ENCODE peak calls at places on chromosome 4, in seven cellular contexts. One of them, this sample, is unnamed.

GRCh38 chr4:21593268-21594002 is 355.1 kb downstream of the KCNIP4 start:
- DNase-seq in central memory CD4-positive, alpha-beta T cell: no peak
- DNase-seq in cardiac fibroblast: no peak
- DNase-seq in activated T-cell treated with anti-CD3 and anti-CD28 coated beads, Interleukin-2, amount 50 U/mL, for 72 hours: no peak
- DNase-seq in neural progenitor cell: no peak
- DNase-seq in mesenchymal stem cell: no peak
- DNase-seq in activated T-helper 1 cell treated with Interleukin-2 at 50 U/mL for 16 hours: no peak
- DNase-seq in this sample: no peak

GRCh38 chr4:169620846-169621228 is 459 bp downstream of the CLCN3 start:
- DNase-seq in central memory CD4-positive, alpha-beta T cell: no peak
- DNase-seq in cardiac fibroblast: peak
- DNase-seq in activated T-cell treated with anti-CD3 and anti-CD28 coated beads, Interleukin-2, amount 50 U/mL, for 72 hours: peak
- DNase-seq in neural progenitor cell: peak
- DNase-seq in mesenchymal stem cell: peak
- DNase-seq in activated T-helper 1 cell treated with Interleukin-2 at 50 U/mL for 16 hours: no peak
- DNase-seq in this sample: peak

GRCh38 chr4:25928320-25928955 is 14.4 kb downstream of the SMIM20 start:
- DNase-seq in central memory CD4-positive, alpha-beta T cell: no peak
- DNase-seq in cardiac fibroblast: no peak
- DNase-seq in activated T-cell treated with anti-CD3 and anti-CD28 coated beads, Interleukin-2, amount 50 U/mL, for 72 hours: no peak
- DNase-seq in neural progenitor cell: no peak
- DNase-seq in mesenchymal stem cell: no peak
- DNase-seq in activated T-helper 1 cell treated with Interleukin-2 at 50 U/mL for 16 hours: no peak
- DNase-seq in this sample: no peak

GRCh38 chr4:98293089-98293887 is 32.1 kb downstream of the RAP1GDS1 start:
- DNase-seq in central memory CD4-positive, alpha-beta T cell: no peak
- DNase-seq in cardiac fibroblast: peak
- DNase-seq in activated T-cell treated with anti-CD3 and anti-CD28 coated beads, Interleukin-2, amount 50 U/mL, for 72 hours: peak
- DNase-seq in neural progenitor cell: no peak
- DNase-seq in mesenchymal stem cell: no peak
- DNase-seq in activated T-helper 1 cell treated with Interleukin-2 at 50 U/mL for 16 hours: no peak
- DNase-seq in this sample: no peak

GRCh38 chr4:158667651-158668198 is 4.0 kb downstream of the C4orf46 start:
- DNase-seq in central memory CD4-positive, alpha-beta T cell: peak
- DNase-seq in cardiac fibroblast: peak
- DNase-seq in activated T-cell treated with anti-CD3 and anti-CD28 coated beads, Interleukin-2, amount 50 U/mL, for 72 hours: peak
- DNase-seq in neural progenitor cell: no peak
- DNase-seq in mesenchymal stem cell: peak
- DNase-seq in activated T-helper 1 cell treated with Interleukin-2 at 50 U/mL for 16 hours: no peak
- DNase-seq in this sample: peak

GRCh38 chr4:31647776-31648175 is 927.6 kb downstream of the PCDH7 start:
- DNase-seq in central memory CD4-positive, alpha-beta T cell: no peak
- DNase-seq in cardiac fibroblast: no peak
- DNase-seq in activated T-cell treated with anti-CD3 and anti-CD28 coated beads, Interleukin-2, amount 50 U/mL, for 72 hours: no peak
- DNase-seq in neural progenitor cell: no peak
- DNase-seq in mesenchymal stem cell: no peak
- DNase-seq in activated T-helper 1 cell treated with Interleukin-2 at 50 U/mL for 16 hours: no peak
- DNase-seq in this sample: no peak

GRCh38 chr4:61373901-61374611 is 173.9 kb downstream of the ADGRL3 start:
- DNase-seq in central memory CD4-positive, alpha-beta T cell: no peak
- DNase-seq in cardiac fibroblast: peak
- DNase-seq in activated T-cell treated with anti-CD3 and anti-CD28 coated beads, Interleukin-2, amount 50 U/mL, for 72 hours: no peak
- DNase-seq in neural progenitor cell: no peak
- DNase-seq in mesenchymal stem cell: peak
- DNase-seq in activated T-helper 1 cell treated with Interleukin-2 at 50 U/mL for 16 hours: no peak
- DNase-seq in this sample: no peak

GRCh38 chr4:80134936-80135701 is 62.1 kb upstream of the ANTXR2 start:
- DNase-seq in central memory CD4-positive, alpha-beta T cell: no peak
- DNase-seq in cardiac fibroblast: no peak
- DNase-seq in activated T-cell treated with anti-CD3 and anti-CD28 coated beads, Interleukin-2, amount 50 U/mL, for 72 hours: no peak
- DNase-seq in neural progenitor cell: no peak
- DNase-seq in mesenchymal stem cell: no peak
- DNase-seq in activated T-helper 1 cell treated with Interleukin-2 at 50 U/mL for 16 hours: no peak
- DNase-seq in this sample: peak

GRCh38 chr4:124804584-124804983 is 92.1 kb upstream of the ANKRD50 start:
- DNase-seq in central memory CD4-positive, alpha-beta T cell: no peak
- DNase-seq in cardiac fibroblast: no peak
- DNase-seq in activated T-cell treated with anti-CD3 and anti-CD28 coated beads, Interleukin-2, amount 50 U/mL, for 72 hours: no peak
- DNase-seq in neural progenitor cell: no peak
- DNase-seq in mesenchymal stem cell: peak
- DNase-seq in activated T-helper 1 cell treated with Interleukin-2 at 50 U/mL for 16 hours: no peak
- DNase-seq in this sample: no peak

GRCh38 chr4:120071192-120071795 is 4.6 kb upstream of the MAD2L1 start:
- DNase-seq in central memory CD4-positive, alpha-beta T cell: peak
- DNase-seq in cardiac fibroblast: peak
- DNase-seq in activated T-cell treated with anti-CD3 and anti-CD28 coated beads, Interleukin-2, amount 50 U/mL, for 72 hours: peak
- DNase-seq in neural progenitor cell: peak
- DNase-seq in mesenchymal stem cell: peak
- DNase-seq in activated T-helper 1 cell treated with Interleukin-2 at 50 U/mL for 16 hours: no peak
- DNase-seq in this sample: peak

GRCh38 chr4:185513489-185514181 is 21.7 kb downstream of the PDLIM3 start:
- DNase-seq in central memory CD4-positive, alpha-beta T cell: peak
- DNase-seq in cardiac fibroblast: peak
- DNase-seq in activated T-cell treated with anti-CD3 and anti-CD28 coated beads, Interleukin-2, amount 50 U/mL, for 72 hours: no peak
- DNase-seq in neural progenitor cell: no peak
- DNase-seq in mesenchymal stem cell: peak
- DNase-seq in activated T-helper 1 cell treated with Interleukin-2 at 50 U/mL for 16 hours: no peak
- DNase-seq in this sample: peak

GRCh38 chr4:146333187-146333894 is 119.0 kb downstream of the REELD1 start:
- DNase-seq in central memory CD4-positive, alpha-beta T cell: no peak
- DNase-seq in cardiac fibroblast: peak
- DNase-seq in activated T-cell treated with anti-CD3 and anti-CD28 coated beads, Interleukin-2, amount 50 U/mL, for 72 hours: peak
- DNase-seq in neural progenitor cell: no peak
- DNase-seq in mesenchymal stem cell: peak
- DNase-seq in activated T-helper 1 cell treated with Interleukin-2 at 50 U/mL for 16 hours: no peak
- DNase-seq in this sample: no peak

GRCh38 chr4:153318696-153319320 is 25.7 kb upstream of the MND1 start:
- DNase-seq in central memory CD4-positive, alpha-beta T cell: peak
- DNase-seq in cardiac fibroblast: peak
- DNase-seq in activated T-cell treated with anti-CD3 and anti-CD28 coated beads, Interleukin-2, amount 50 U/mL, for 72 hours: no peak
- DNase-seq in neural progenitor cell: peak
- DNase-seq in mesenchymal stem cell: peak
- DNase-seq in activated T-helper 1 cell treated with Interleukin-2 at 50 U/mL for 16 hours: no peak
- DNase-seq in this sample: peak

GRCh38 chr4:136650541-136651277 is 881.6 kb downstream of the PCDH18 start:
- DNase-seq in central memory CD4-positive, alpha-beta T cell: no peak
- DNase-seq in cardiac fibroblast: peak
- DNase-seq in activated T-cell treated with anti-CD3 and anti-CD28 coated beads, Interleukin-2, amount 50 U/mL, for 72 hours: no peak
- DNase-seq in neural progenitor cell: no peak
- DNase-seq in mesenchymal stem cell: peak
- DNase-seq in activated T-helper 1 cell treated with Interleukin-2 at 50 U/mL for 16 hours: no peak
- DNase-seq in this sample: peak

GRCh38 chr4:117545042-117545441 is 459.7 kb upstream of the TRAM1L1 start:
- DNase-seq in central memory CD4-positive, alpha-beta T cell: no peak
- DNase-seq in cardiac fibroblast: no peak
- DNase-seq in activated T-cell treated with anti-CD3 and anti-CD28 coated beads, Interleukin-2, amount 50 U/mL, for 72 hours: no peak
- DNase-seq in neural progenitor cell: no peak
- DNase-seq in mesenchymal stem cell: no peak
- DNase-seq in activated T-helper 1 cell treated with Interleukin-2 at 50 U/mL for 16 hours: no peak
- DNase-seq in this sample: no peak

GRCh38 chr4:144985536-144985935 is 112.5 kb downstream of the ANAPC10 start:
- DNase-seq in central memory CD4-positive, alpha-beta T cell: no peak
- DNase-seq in cardiac fibroblast: no peak
- DNase-seq in activated T-cell treated with anti-CD3 and anti-CD28 coated beads, Interleukin-2, amount 50 U/mL, for 72 hours: no peak
- DNase-seq in neural progenitor cell: no peak
- DNase-seq in mesenchymal stem cell: no peak
- DNase-seq in activated T-helper 1 cell treated with Interleukin-2 at 50 U/mL for 16 hours: no peak
- DNase-seq in this sample: no peak

GRCh38 chr4:14180983-14181601 is 553.6 kb upstream of the BOD1L1 start:
- DNase-seq in central memory CD4-positive, alpha-beta T cell: no peak
- DNase-seq in cardiac fibroblast: peak
- DNase-seq in activated T-cell treated with anti-CD3 and anti-CD28 coated beads, Interleukin-2, amount 50 U/mL, for 72 hours: no peak
- DNase-seq in neural progenitor cell: no peak
- DNase-seq in mesenchymal stem cell: no peak
- DNase-seq in activated T-helper 1 cell treated with Interleukin-2 at 50 U/mL for 16 hours: no peak
- DNase-seq in this sample: peak

GRCh38 chr4:3669553-3669949 is 96.6 kb upstream of the ADRA2C start:
- DNase-seq in central memory CD4-positive, alpha-beta T cell: no peak
- DNase-seq in cardiac fibroblast: no peak
- DNase-seq in activated T-cell treated with anti-CD3 and anti-CD28 coated beads, Interleukin-2, amount 50 U/mL, for 72 hours: no peak
- DNase-seq in neural progenitor cell: no peak
- DNase-seq in mesenchymal stem cell: no peak
- DNase-seq in activated T-helper 1 cell treated with Interleukin-2 at 50 U/mL for 16 hours: no peak
- DNase-seq in this sample: no peak

GRCh38 chr4:188002751-188003150 is 7.2 kb downstream of the ZFP42 start:
- DNase-seq in central memory CD4-positive, alpha-beta T cell: no peak
- DNase-seq in cardiac fibroblast: no peak
- DNase-seq in activated T-cell treated with anti-CD3 and anti-CD28 coated beads, Interleukin-2, amount 50 U/mL, for 72 hours: no peak
- DNase-seq in neural progenitor cell: no peak
- DNase-seq in mesenchymal stem cell: no peak
- DNase-seq in activated T-helper 1 cell treated with Interleukin-2 at 50 U/mL for 16 hours: no peak
- DNase-seq in this sample: no peak

GRCh38 chr4:140004580-140005314 is 149.2 kb downstream of the MAML3 start:
- DNase-seq in central memory CD4-positive, alpha-beta T cell: no peak
- DNase-seq in cardiac fibroblast: peak
- DNase-seq in activated T-cell treated with anti-CD3 and anti-CD28 coated beads, Interleukin-2, amount 50 U/mL, for 72 hours: no peak
- DNase-seq in neural progenitor cell: peak
- DNase-seq in mesenchymal stem cell: peak
- DNase-seq in activated T-helper 1 cell treated with Interleukin-2 at 50 U/mL for 16 hours: no peak
- DNase-seq in this sample: peak

GRCh38 chr4:113222006-113222405 is 172.6 kb downstream of the ANK2 start:
- DNase-seq in central memory CD4-positive, alpha-beta T cell: no peak
- DNase-seq in cardiac fibroblast: peak
- DNase-seq in activated T-cell treated with anti-CD3 and anti-CD28 coated beads, Interleukin-2, amount 50 U/mL, for 72 hours: no peak
- DNase-seq in neural progenitor cell: no peak
- DNase-seq in mesenchymal stem cell: peak
- DNase-seq in activated T-helper 1 cell treated with Interleukin-2 at 50 U/mL for 16 hours: no peak
- DNase-seq in this sample: no peak

GRCh38 chr4:76434901-76435688 is at the start of gene SHROOM3:
- DNase-seq in central memory CD4-positive, alpha-beta T cell: no peak
- DNase-seq in cardiac fibroblast: no peak
- DNase-seq in activated T-cell treated with anti-CD3 and anti-CD28 coated beads, Interleukin-2, amount 50 U/mL, for 72 hours: no peak
- DNase-seq in neural progenitor cell: peak
- DNase-seq in mesenchymal stem cell: peak
- DNase-seq in activated T-helper 1 cell treated with Interleukin-2 at 50 U/mL for 16 hours: no peak
- DNase-seq in this sample: no peak

GRCh38 chr4:3243066-3243775 is 5.7 kb upstream of the MSANTD1 start:
- DNase-seq in central memory CD4-positive, alpha-beta T cell: no peak
- DNase-seq in cardiac fibroblast: no peak
- DNase-seq in activated T-cell treated with anti-CD3 and anti-CD28 coated beads, Interleukin-2, amount 50 U/mL, for 72 hours: no peak
- DNase-seq in neural progenitor cell: no peak
- DNase-seq in mesenchymal stem cell: no peak
- DNase-seq in activated T-helper 1 cell treated with Interleukin-2 at 50 U/mL for 16 hours: no peak
- DNase-seq in this sample: no peak

GRCh38 chr4:94962484-94962883 is 204.7 kb downstream of the BMPR1B start:
- DNase-seq in central memory CD4-positive, alpha-beta T cell: no peak
- DNase-seq in cardiac fibroblast: no peak
- DNase-seq in activated T-cell treated with anti-CD3 and anti-CD28 coated beads, Interleukin-2, amount 50 U/mL, for 72 hours: no peak
- DNase-seq in neural progenitor cell: no peak
- DNase-seq in mesenchymal stem cell: no peak
- DNase-seq in activated T-helper 1 cell treated with Interleukin-2 at 50 U/mL for 16 hours: no peak
- DNase-seq in this sample: no peak

GRCh38 chr4:15651682-15652081 is 3.5 kb downstream of the FBXL5 start:
- DNase-seq in central memory CD4-positive, alpha-beta T cell: peak
- DNase-seq in cardiac fibroblast: no peak
- DNase-seq in activated T-cell treated with anti-CD3 and anti-CD28 coated beads, Interleukin-2, amount 50 U/mL, for 72 hours: no peak
- DNase-seq in neural progenitor cell: no peak
- DNase-seq in mesenchymal stem cell: no peak
- DNase-seq in activated T-helper 1 cell treated with Interleukin-2 at 50 U/mL for 16 hours: no peak
- DNase-seq in this sample: no peak

GRCh38 chr4:153788419-153789276 is at the start of gene SFRP2:
- DNase-seq in central memory CD4-positive, alpha-beta T cell: no peak
- DNase-seq in cardiac fibroblast: no peak
- DNase-seq in activated T-cell treated with anti-CD3 and anti-CD28 coated beads, Interleukin-2, amount 50 U/mL, for 72 hours: no peak
- DNase-seq in neural progenitor cell: peak
- DNase-seq in mesenchymal stem cell: peak
- DNase-seq in activated T-helper 1 cell treated with Interleukin-2 at 50 U/mL for 16 hours: no peak
- DNase-seq in this sample: no peak

GRCh38 chr4:184802203-184803015 is 23.4 kb downstream of the ACSL1 start:
- DNase-seq in central memory CD4-positive, alpha-beta T cell: no peak
- DNase-seq in cardiac fibroblast: no peak
- DNase-seq in activated T-cell treated with anti-CD3 and anti-CD28 coated beads, Interleukin-2, amount 50 U/mL, for 72 hours: no peak
- DNase-seq in neural progenitor cell: no peak
- DNase-seq in mesenchymal stem cell: peak
- DNase-seq in activated T-helper 1 cell treated with Interleukin-2 at 50 U/mL for 16 hours: no peak
- DNase-seq in this sample: no peak

GRCh38 chr4:128553665-128554515 is 255.6 kb upstream of the JADE1 start:
- DNase-seq in central memory CD4-positive, alpha-beta T cell: no peak
- DNase-seq in cardiac fibroblast: peak
- DNase-seq in activated T-cell treated with anti-CD3 and anti-CD28 coated beads, Interleukin-2, amount 50 U/mL, for 72 hours: no peak
- DNase-seq in neural progenitor cell: no peak
- DNase-seq in mesenchymal stem cell: no peak
- DNase-seq in activated T-helper 1 cell treated with Interleukin-2 at 50 U/mL for 16 hours: no peak
- DNase-seq in this sample: peak

GRCh38 chr4:155908187-155909139 is 5.0 kb downstream of the TDO2 start:
- DNase-seq in central memory CD4-positive, alpha-beta T cell: no peak
- DNase-seq in cardiac fibroblast: no peak
- DNase-seq in activated T-cell treated with anti-CD3 and anti-CD28 coated beads, Interleukin-2, amount 50 U/mL, for 72 hours: no peak
- DNase-seq in neural progenitor cell: no peak
- DNase-seq in mesenchymal stem cell: no peak
- DNase-seq in activated T-helper 1 cell treated with Interleukin-2 at 50 U/mL for 16 hours: no peak
- DNase-seq in this sample: no peak

GRCh38 chr4:83108101-83108861 is 6.2 kb downstream of the PLAC8 start:
- DNase-seq in central memory CD4-positive, alpha-beta T cell: no peak
- DNase-seq in cardiac fibroblast: no peak
- DNase-seq in activated T-cell treated with anti-CD3 and anti-CD28 coated beads, Interleukin-2, amount 50 U/mL, for 72 hours: peak
- DNase-seq in neural progenitor cell: no peak
- DNase-seq in mesenchymal stem cell: no peak
- DNase-seq in activated T-helper 1 cell treated with Interleukin-2 at 50 U/mL for 16 hours: no peak
- DNase-seq in this sample: no peak

GRCh38 chr4:42519803-42520417 is 122.6 kb downstream of the SHISA3 start:
- DNase-seq in central memory CD4-positive, alpha-beta T cell: peak
- DNase-seq in cardiac fibroblast: peak
- DNase-seq in activated T-cell treated with anti-CD3 and anti-CD28 coated beads, Interleukin-2, amount 50 U/mL, for 72 hours: peak
- DNase-seq in neural progenitor cell: peak
- DNase-seq in mesenchymal stem cell: peak
- DNase-seq in activated T-helper 1 cell treated with Interleukin-2 at 50 U/mL for 16 hours: no peak
- DNase-seq in this sample: peak

GRCh38 chr4:24736066-24736465 is 59.3 kb upstream of the SOD3 start:
- DNase-seq in central memory CD4-positive, alpha-beta T cell: no peak
- DNase-seq in cardiac fibroblast: peak
- DNase-seq in activated T-cell treated with anti-CD3 and anti-CD28 coated beads, Interleukin-2, amount 50 U/mL, for 72 hours: no peak
- DNase-seq in neural progenitor cell: peak
- DNase-seq in mesenchymal stem cell: peak
- DNase-seq in activated T-helper 1 cell treated with Interleukin-2 at 50 U/mL for 16 hours: no peak
- DNase-seq in this sample: peak

GRCh38 chr4:61199869-61200194 is 294 bp upstream of the ADGRL3 start:
- DNase-seq in central memory CD4-positive, alpha-beta T cell: no peak
- DNase-seq in cardiac fibroblast: no peak
- DNase-seq in activated T-cell treated with anti-CD3 and anti-CD28 coated beads, Interleukin-2, amount 50 U/mL, for 72 hours: no peak
- DNase-seq in neural progenitor cell: no peak
- DNase-seq in mesenchymal stem cell: no peak
- DNase-seq in activated T-helper 1 cell treated with Interleukin-2 at 50 U/mL for 16 hours: no peak
- DNase-seq in this sample: no peak

GRCh38 chr4:67106846-67107467 is 438.3 kb downstream of the CENPC start:
- DNase-seq in central memory CD4-positive, alpha-beta T cell: no peak
- DNase-seq in cardiac fibroblast: no peak
- DNase-seq in activated T-cell treated with anti-CD3 and anti-CD28 coated beads, Interleukin-2, amount 50 U/mL, for 72 hours: no peak
- DNase-seq in neural progenitor cell: peak
- DNase-seq in mesenchymal stem cell: peak
- DNase-seq in activated T-helper 1 cell treated with Interleukin-2 at 50 U/mL for 16 hours: no peak
- DNase-seq in this sample: no peak

This sample was measured in endothelial cell of umbilical vein.